ENCODE peak calls at places on chromosomes 6 and 20, in four cellular contexts. One of them, this sample, is unnamed.
A peak's percentile ranks its signal among the peaks of the same experiment; 100 is the strongest.

GRCh38 chr6:21800330-21800729 is 206.8 kb downstream of the SOX4 start:
- DNase-seq in body of pancreas: no peak
- DNase-seq in spleen: no peak
- DNase-seq in left ventricle myocardium inferior: no peak
- DNase-seq in this sample: no peak

GRCh38 chr6:12289655-12290489 is at the start of gene EDN1:
- DNase-seq in spleen: peak; percentile 92
- DNase-seq in left ventricle myocardium inferior: peak; percentile 67
- DNase-seq in body of pancreas: peak; percentile 76
- DNase-seq in this sample: peak; percentile 89

GRCh38 chr20:2521369-2522305 is 12.9 kb upstream of the ZNF343 start:
- DNase-seq in spleen: no peak
- DNase-seq in left ventricle myocardium inferior: no peak
- DNase-seq in body of pancreas: peak; percentile 36
- DNase-seq in this sample: peak; percentile 66

GRCh38 chr20:59566631-59567524 is 37.5 kb upstream of the PHACTR3 start:
- DNase-seq in spleen: peak; percentile 66
- DNase-seq in body of pancreas: no peak
- DNase-seq in left ventricle myocardium inferior: no peak
- DNase-seq in this sample: no peak

GRCh38 chr20:53582574-53583351 is 10.9 kb downstream of the ZNF217 start:
- DNase-seq in left ventricle myocardium inferior: no peak
- DNase-seq in spleen: no peak
- DNase-seq in body of pancreas: no peak
- DNase-seq in this sample: no peak

GRCh38 chr20:56151834-56152233 is 96.7 kb upstream of the MC3R start:
- DNase-seq in body of pancreas: no peak
- DNase-seq in left ventricle myocardium inferior: no peak
- DNase-seq in spleen: no peak
- DNase-seq in this sample: no peak

GRCh38 chr20:51759769-51760510 is 8.2 kb downstream of the ATP9A start:
- DNase-seq in spleen: no peak
- DNase-seq in left ventricle myocardium inferior: no peak
- DNase-seq in body of pancreas: no peak
- DNase-seq in this sample: no peak

GRCh38 chr20:11271319-11271718 is 597.5 kb upstream of the JAG1 start:
- DNase-seq in left ventricle myocardium inferior: no peak
- DNase-seq in spleen: no peak
- DNase-seq in body of pancreas: no peak
- DNase-seq in this sample: no peak

GRCh38 chr6:71072508-71072907 is 115.6 kb upstream of the B3GAT2 start:
- DNase-seq in body of pancreas: no peak
- DNase-seq in spleen: no peak
- DNase-seq in left ventricle myocardium inferior: no peak
- DNase-seq in this sample: no peak

GRCh38 chr6:107812370-107812769 is 11.7 kb downstream of the SCML4 start:
- DNase-seq in left ventricle myocardium inferior: no peak
- DNase-seq in spleen: no peak
- DNase-seq in body of pancreas: no peak
- DNase-seq in this sample: no peak

GRCh38 chr20:35738410-35739179 is 3.5 kb downstream of the RBM39 start:
- DNase-seq in left ventricle myocardium inferior: no peak
- DNase-seq in body of pancreas: no peak
- DNase-seq in spleen: no peak
- DNase-seq in this sample: no peak
- H3K4me1 ChIP-seq in left ventricle myocardium inferior: peaks cover 96% of the 10 kb centered on the region
- H3K4me1 ChIP-seq in body of pancreas: peaks cover 76% of the 10 kb centered on the region
- H3K4me1 ChIP-seq in spleen: peaks cover 81% of the 10 kb centered on the region
- H3K4me1 ChIP-seq in this sample: peaks cover 4% of the 10 kb centered on the region

DNA sequence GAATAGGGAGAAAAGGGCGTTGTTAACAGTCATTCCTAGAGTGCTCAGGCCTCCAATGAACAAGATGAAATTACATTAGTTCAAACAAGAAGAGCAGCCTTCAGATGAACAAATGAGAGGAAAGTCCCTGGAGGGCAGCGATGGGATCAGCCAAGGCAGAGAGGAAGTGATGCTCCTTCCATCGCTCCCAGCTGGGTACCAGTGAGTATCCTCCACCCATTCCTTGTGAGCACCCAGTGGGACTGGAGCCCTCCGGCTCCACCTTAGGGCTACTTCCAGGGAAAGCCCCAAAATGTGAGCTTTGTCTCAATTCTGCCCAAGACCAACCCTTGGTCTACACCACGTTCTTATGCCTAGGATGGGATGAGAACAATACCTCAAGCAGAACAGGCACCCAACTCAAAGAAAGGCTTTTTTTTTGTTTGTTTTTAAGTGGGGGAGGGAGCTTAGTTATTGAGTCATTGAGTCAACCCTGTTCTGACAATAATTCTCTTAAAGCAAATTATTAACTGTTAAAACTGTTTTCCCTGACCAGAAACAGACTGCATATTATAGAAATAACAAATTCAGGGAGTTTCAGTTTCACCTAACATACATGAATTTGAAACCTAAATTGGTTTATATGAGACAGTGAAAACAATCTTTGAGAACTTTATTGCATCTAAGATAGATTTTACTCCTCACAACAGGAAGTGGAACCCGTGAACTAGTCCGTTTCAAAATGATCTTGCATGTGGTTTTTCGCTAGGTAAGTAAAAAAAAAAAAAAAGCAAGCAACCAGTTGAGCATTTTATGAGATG is 106.9 kb downstream of the IPCEF1 start:
- DNase-seq in left ventricle myocardium inferior: no peak
- DNase-seq in body of pancreas: no peak
- DNase-seq in spleen: no peak
- DNase-seq in this sample: no peak
- H3K4me1 ChIP-seq in left ventricle myocardium inferior: no peaks in the 10 kb centered on the region
- H3K4me1 ChIP-seq in body of pancreas: no peaks in the 10 kb centered on the region
- H3K4me1 ChIP-seq in spleen: peaks cover 18% of the 10 kb centered on the region
- H3K4me1 ChIP-seq in this sample: no peaks in the 10 kb centered on the region

GRCh38 chr20:36491901-36492617 is 49.3 kb upstream of the MYL9 start:
- DNase-seq in left ventricle myocardium inferior: no peak
- DNase-seq in spleen: peak; percentile 90
- DNase-seq in body of pancreas: no peak
- DNase-seq in this sample: no peak
- H3K4me1 ChIP-seq in left ventricle myocardium inferior: peaks cover 86% of the 10 kb centered on the region
- H3K4me1 ChIP-seq in spleen: peaks cover 30% of the 10 kb centered on the region
- H3K4me1 ChIP-seq in body of pancreas: peaks cover 28% of the 10 kb centered on the region
- H3K4me1 ChIP-seq in this sample: peaks cover 25% of the 10 kb centered on the region

GRCh38 chr6:157412780-157413179 is 31.8 kb downstream of the ZDHHC14 start:
- DNase-seq in spleen: no peak
- DNase-seq in body of pancreas: no peak
- DNase-seq in left ventricle myocardium inferior: no peak
- DNase-seq in this sample: no peak

GRCh38 chr6:157410088-157410487 is 29.1 kb downstream of the ZDHHC14 start:
- DNase-seq in spleen: no peak
- DNase-seq in body of pancreas: no peak
- DNase-seq in left ventricle myocardium inferior: no peak
- DNase-seq in this sample: no peak

GRCh38 chr6:157407637-157408036 is 26.6 kb downstream of the ZDHHC14 start:
- DNase-seq in left ventricle myocardium inferior: no peak
- DNase-seq in spleen: no peak
- DNase-seq in body of pancreas: no peak
- DNase-seq in this sample: no peak

GRCh38 chr6:157406666-157407065 is 25.7 kb downstream of the ZDHHC14 start:
- DNase-seq in left ventricle myocardium inferior: no peak
- DNase-seq in body of pancreas: no peak
- DNase-seq in spleen: no peak
- DNase-seq in this sample: no peak

GRCh38 chr6:157411368-157411767 is 30.4 kb downstream of the ZDHHC14 start:
- DNase-seq in spleen: no peak
- DNase-seq in body of pancreas: no peak
- DNase-seq in left ventricle myocardium inferior: no peak
- DNase-seq in this sample: no peak
- H3K4me1 ChIP-seq in spleen: no peaks in the 10 kb centered on the region
- H3K4me1 ChIP-seq in body of pancreas: no peaks in the 10 kb centered on the region
- H3K4me1 ChIP-seq in left ventricle myocardium inferior: peaks cover 16% of the 10 kb centered on the region
- H3K4me1 ChIP-seq in this sample: no peaks in the 10 kb centered on the region

DNA sequence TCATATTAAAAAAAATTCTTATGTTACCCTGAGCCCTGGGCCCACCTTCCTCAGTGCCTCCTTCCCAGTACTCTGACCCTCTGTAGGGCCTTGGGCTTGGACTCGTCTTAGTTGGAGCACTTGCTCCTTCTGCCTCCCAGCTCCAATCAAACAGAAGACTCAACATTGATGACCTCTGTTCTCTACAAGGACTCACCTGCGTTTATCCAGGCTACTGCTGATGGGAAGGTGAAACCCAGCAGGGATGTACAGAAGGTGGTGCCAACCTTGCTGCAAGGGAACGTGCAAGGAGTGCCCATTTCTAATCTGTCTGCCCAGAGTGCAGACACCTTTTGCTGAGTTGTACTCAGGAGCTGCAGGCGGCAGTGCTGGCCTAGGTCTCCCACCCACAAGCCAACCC is 38.9 kb downstream of the FYN start:
- DNase-seq in body of pancreas: no peak
- DNase-seq in spleen: no peak
- DNase-seq in left ventricle myocardium inferior: no peak
- DNase-seq in this sample: no peak
- H3K4me1 ChIP-seq in body of pancreas: no peaks in the 10 kb centered on the region
- H3K4me1 ChIP-seq in spleen: peaks cover 39% of the 10 kb centered on the region
- H3K4me1 ChIP-seq in left ventricle myocardium inferior: peaks cover 69% of the 10 kb centered on the region
- H3K4me1 ChIP-seq in this sample: peaks cover 16% of the 10 kb centered on the region

GRCh38 chr6:46932941-46933340 is 11.2 kb upstream of the ADGRF5 start:
- DNase-seq in left ventricle myocardium inferior: no peak
- DNase-seq in body of pancreas: no peak
- DNase-seq in spleen: no peak
- DNase-seq in this sample: no peak

GRCh38 chr6:46933751-46934150 is 12.0 kb upstream of the ADGRF5 start:
- DNase-seq in spleen: no peak
- DNase-seq in left ventricle myocardium inferior: no peak
- DNase-seq in body of pancreas: no peak
- DNase-seq in this sample: no peak

GRCh38 chr6:46937623-46938022 is 15.9 kb upstream of the ADGRF5 start:
- DNase-seq in left ventricle myocardium inferior: no peak
- DNase-seq in body of pancreas: no peak
- DNase-seq in spleen: no peak
- DNase-seq in this sample: no peak

GRCh38 chr6:46932526-46932925 is 10.8 kb upstream of the ADGRF5 start:
- DNase-seq in spleen: no peak
- DNase-seq in body of pancreas: no peak
- DNase-seq in left ventricle myocardium inferior: no peak
- DNase-seq in this sample: no peak

DNA sequence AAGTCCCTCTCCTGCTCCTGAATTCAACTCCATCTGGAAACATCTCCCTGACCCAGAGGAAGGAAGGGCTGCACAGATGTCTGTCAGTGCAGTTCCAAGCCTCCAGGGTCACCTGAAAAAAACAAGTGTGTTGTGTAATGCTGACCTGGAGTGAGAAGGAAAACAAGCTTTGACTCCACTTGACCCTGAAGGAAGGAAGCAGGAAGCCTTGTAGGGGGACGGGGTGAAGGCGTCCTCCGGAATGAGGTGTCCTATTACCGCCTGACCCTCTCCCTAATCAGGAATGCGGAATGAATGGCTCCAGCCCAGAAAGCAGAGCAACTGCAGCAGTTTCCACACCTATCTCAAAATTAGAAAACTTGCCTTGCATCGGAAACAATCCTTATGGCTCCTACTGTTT is 13.9 kb upstream of the ADGRF5 start:
- DNase-seq in left ventricle myocardium inferior: no peak
- DNase-seq in spleen: no peak
- DNase-seq in body of pancreas: no peak
- DNase-seq in this sample: no peak
- H3K4me1 ChIP-seq in left ventricle myocardium inferior: peaks cover 60% of the 10 kb centered on the region
- H3K4me1 ChIP-seq in spleen: no peaks in the 10 kb centered on the region
- H3K4me1 ChIP-seq in body of pancreas: no peaks in the 10 kb centered on the region
- H3K4me1 ChIP-seq in this sample: peaks cover 2% of the 10 kb centered on the region

GRCh38 chr20:61557603-61558002 is 305.5 kb downstream of the CDH4 start:
- DNase-seq in body of pancreas: no peak
- DNase-seq in left ventricle myocardium inferior: no peak
- DNase-seq in spleen: no peak
- DNase-seq in this sample: no peak

GRCh38 chr20:61559706-61560315 is 307.8 kb downstream of the CDH4 start:
- DNase-seq in left ventricle myocardium inferior: no peak
- DNase-seq in spleen: no peak
- DNase-seq in body of pancreas: no peak
- DNase-seq in this sample: no peak

GRCh38 chr20:61558726-61559125 is 306.7 kb downstream of the CDH4 start:
- DNase-seq in spleen: no peak
- DNase-seq in left ventricle myocardium inferior: no peak
- DNase-seq in body of pancreas: no peak
- DNase-seq in this sample: no peak

GRCh38 chr20:61554617-61555016 is 302.6 kb downstream of the CDH4 start:
- DNase-seq in left ventricle myocardium inferior: no peak
- DNase-seq in body of pancreas: no peak
- DNase-seq in spleen: no peak
- DNase-seq in this sample: no peak

DNA sequence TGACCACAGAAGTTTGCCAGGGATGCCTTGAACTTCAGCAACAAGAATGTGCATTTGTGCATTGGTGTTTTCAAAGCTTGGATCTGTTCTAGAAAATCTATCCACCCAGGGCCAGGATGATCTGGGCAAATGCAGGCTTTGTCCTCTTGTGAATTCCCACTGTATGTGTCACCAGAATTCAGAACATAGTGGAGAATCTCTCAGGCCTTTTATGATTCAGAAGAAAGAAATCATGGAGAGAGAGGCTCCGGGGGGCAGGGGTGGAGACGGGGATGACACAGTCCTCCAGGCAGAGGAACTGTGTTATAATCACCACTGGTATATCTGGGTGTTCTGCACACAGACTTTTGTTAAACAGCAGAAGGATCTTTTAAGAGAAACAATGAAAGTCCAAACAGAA is 304.1 kb downstream of the CDH4 start:
- DNase-seq in body of pancreas: no peak
- DNase-seq in spleen: no peak
- DNase-seq in left ventricle myocardium inferior: no peak
- DNase-seq in this sample: no peak
- H3K4me1 ChIP-seq in body of pancreas: no peaks in the 10 kb centered on the region
- H3K4me1 ChIP-seq in spleen: no peaks in the 10 kb centered on the region
- H3K4me1 ChIP-seq in left ventricle myocardium inferior: no peaks in the 10 kb centered on the region
- H3K4me1 ChIP-seq in this sample: no peaks in the 10 kb centered on the region

DNA sequence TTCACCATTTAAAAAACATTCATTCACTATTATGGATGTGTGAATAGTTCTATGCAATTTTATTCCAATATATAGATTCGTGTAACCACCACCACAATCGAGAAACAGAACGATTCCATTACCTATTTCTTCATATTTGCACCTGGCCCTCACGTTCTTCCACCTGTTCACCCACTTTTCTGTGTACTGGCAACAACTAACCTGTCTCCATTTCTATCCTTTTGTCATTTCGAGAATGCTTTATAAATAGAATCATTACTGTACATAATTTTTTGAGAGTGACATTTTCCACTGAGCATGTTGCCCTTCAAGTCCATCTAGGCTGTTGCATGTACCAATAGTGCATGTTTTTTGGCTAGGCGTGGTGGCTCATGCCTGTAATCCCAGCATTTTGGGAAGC is 23.2 kb upstream of the STX11 start:
- DNase-seq in body of pancreas: no peak
- DNase-seq in spleen: no peak
- DNase-seq in left ventricle myocardium inferior: no peak
- DNase-seq in this sample: no peak
- H3K4me1 ChIP-seq in body of pancreas: no peaks in the 10 kb centered on the region
- H3K4me1 ChIP-seq in spleen: peaks cover 7% of the 10 kb centered on the region
- H3K4me1 ChIP-seq in left ventricle myocardium inferior: no peaks in the 10 kb centered on the region
- H3K4me1 ChIP-seq in this sample: no peaks in the 10 kb centered on the region